ENCODE peak calls at places on chromosomes 6 and 20, in ten cellular contexts. O is cardiac fibroblast, B is neural progenitor cell, U is gastrocnemius medialis, T is right cardiac atrium, V is hepatocyte, G is GM06990, Z is A549, H is choroid plexus epithelial cell, W is aorta. F is an unnamed sample.

GRCh38 chr6:15987569-15987968 is 141.3 kb upstream of the MYLIP start:
- DNase-seq in W (no peak), Z (no peak), U (no peak), H (peak), G (no peak), V (peak), T (no peak), O (peak), B (no peak), F (no peak)

GRCh38 chr6:72894091-72894490 is 272.2 kb downstream of the KCNQ5 start:
- DNase-seq in O (no peak), U (no peak), B (no peak), T (no peak), Z (no peak), W (no peak), V (no peak), G (no peak), H (no peak), F (no peak)

GRCh38 chr20:11542645-11543044 is 375.0 kb upstream of the BTBD3 start:
- DNase-seq in H (no peak), B (no peak), G (no peak), T (no peak), O (no peak), V (no peak), W (no peak), Z (no peak), U (no peak), F (no peak)

GRCh38 chr20:50344232-50345071 is 153.8 kb downstream of the CEBPB start:
- DNase-seq in B (no peak), O (no peak), W (no peak), U (no peak), G (no peak), H (no peak), V (no peak), T (no peak), Z (no peak), F (no peak)

GRCh38 chr6:73505142-73505541 is 15.7 kb downstream of the EEF1A1 start:
- DNase-seq in W (no peak), Z (no peak), O (no peak), V (no peak), T (no peak), H (no peak), B (no peak), U (no peak), G (no peak), F (no peak)

GRCh38 chr6:34511923-34512737 is 44.0 kb downstream of the SPDEF start:
- DNase-seq in U (no peak), W (no peak), B (no peak), H (no peak), Z (no peak), G (no peak), T (no peak), V (no peak), O (no peak), F (no peak)

GRCh38 chr20:57392512-57393271 is 1.5 kb downstream of the RBM38 start:
- DNase-seq in U (peak), H (no peak), G (peak), V (no peak), O (no peak), B (no peak), W (peak), Z (no peak), T (peak), F (no peak)

GRCh38 chr6:71721642-71722041 is 164.7 kb upstream of the RIMS1 start:
- DNase-seq in B (no peak), U (peak), H (no peak), O (no peak), G (no peak), V (no peak), W (peak), T (no peak), Z (no peak), F (peak)

GRCh38 chr20:16100767-16101166 is 472.5 kb downstream of the KIF16B start:
- DNase-seq in G (no peak), V (no peak), Z (no peak), W (no peak), U (no peak), H (no peak), O (no peak), B (no peak), T (no peak), F (no peak)

GRCh38 chr20:43492101-43492500 is 15.4 kb upstream of the L3MBTL1 start:
- DNase-seq in Z (no peak), O (no peak), W (no peak), H (no peak), V (no peak), T (no peak), G (peak), U (no peak), B (no peak), F (no peak)

GRCh38 chr20:17680128-17680835 is 1.8 kb downstream of the RRBP1 start:
- DNase-seq in G (peak), H (peak), Z (peak), V (peak), W (peak), T (peak), O (peak), U (peak), B (peak), F (peak)

GRCh38 chr20:10522328-10522727 is 87.2 kb downstream of the SLX4IP start:
- DNase-seq in H (peak), Z (no peak), G (no peak), B (no peak), V (no peak), W (no peak), O (no peak), T (no peak), U (no peak), F (no peak)

GRCh38 chr6:28896505-28897392 is 27.0 kb downstream of the TRIM27 start:
- DNase-seq in V (peak), T (peak), W (peak), U (peak), O (peak), Z (peak), G (peak), B (peak), H (peak), F (peak)

GRCh38 chr6:49550413-49551125 is at the start of gene C6orf141:
- DNase-seq in T (peak), W (no peak), B (peak), G (peak), H (peak), Z (peak), U (no peak), O (no peak), V (peak), F (peak)

GRCh38 chr6:159929819-159930218 is 39.0 kb downstream of the MAS1 start:
- DNase-seq in V (peak), O (no peak), W (no peak), G (peak), T (no peak), B (no peak), Z (no peak), H (peak), U (no peak), F (no peak)

GRCh38 chr20:61953037-61953788 is 112.5 kb downstream of the TAF4 start:
- DNase-seq in T (no peak), H (no peak), V (no peak), Z (no peak), O (no peak), W (no peak), U (peak), G (no peak), B (no peak), F (no peak)

GRCh38 chr6:116779569-116780164 is 14.1 kb upstream of the FAM162B start:
- DNase-seq in H (peak), B (peak), Z (peak), U (no peak), T (no peak), G (no peak), W (no peak), O (peak), V (peak), F (peak)

GRCh38 chr6:34246563-34247391 is 2.0 kb downstream of the SMIM29 start:
- DNase-seq in U (peak), O (peak), H (peak), T (peak), W (no peak), G (peak), B (peak), Z (no peak), V (peak), F (peak)

GRCh38 chr20:38946836-38947235 is 15.3 kb upstream of the DHX35 start:
- DNase-seq in U (no peak), Z (no peak), T (no peak), O (no peak), V (no peak), G (no peak), W (no peak), B (no peak), H (no peak), F (no peak)

GRCh38 chr6:11514672-11515071 is 22.9 kb upstream of the TMEM170B start:
- DNase-seq in T (no peak), V (no peak), H (no peak), B (no peak), U (no peak), G (peak), Z (no peak), O (no peak), W (no peak), F (no peak)

GRCh38 chr6:113352029-113352801 is 504.9 kb upstream of the MARCKS start:
- DNase-seq in V (peak), U (no peak), O (peak), W (no peak), G (no peak), H (peak), B (peak), Z (peak), T (no peak), F (peak)

GRCh38 chr6:54050750-54051149 is 60.5 kb upstream of the MLIP start:
- DNase-seq in O (no peak), V (no peak), G (no peak), U (no peak), W (no peak), H (peak), Z (no peak), B (peak), T (no peak), F (no peak)

GRCh38 chr6:132464538-132465256 is 48.2 kb downstream of the STX7 start:
- DNase-seq in T (no peak), U (no peak), Z (no peak), O (no peak), G (no peak), W (no peak), H (peak), B (no peak), V (peak), F (no peak)

GRCh38 chr20:32539063-32539816 is 45.9 kb downstream of the NOL4L start:
- DNase-seq in V (no peak), B (no peak), O (no peak), Z (no peak), H (no peak), W (peak), T (no peak), U (no peak), G (no peak), F (no peak)

GRCh38 chr6:43495409-43495941 is 14.7 kb downstream of the LRRC73 start:
- DNase-seq in B (no peak), T (no peak), W (no peak), V (no peak), Z (no peak), H (no peak), U (no peak), G (no peak), O (no peak), F (peak)

GRCh38 chr20:32585011-32585518 is at the start of gene NOL4L:
- DNase-seq in T (peak), H (peak), G (peak), Z (no peak), B (peak), U (no peak), O (peak), V (peak), W (no peak), F (peak)

GRCh38 chr6:18307006-18307405 is 42.7 kb upstream of the DEK start:
- DNase-seq in G (no peak), U (no peak), Z (no peak), B (no peak), O (peak), V (no peak), H (peak), W (no peak), T (no peak), F (no peak)

GRCh38 chr6:164013480-164014208 is 599.1 kb downstream of the QKI start:
- DNase-seq in G (no peak), W (no peak), B (no peak), Z (no peak), H (no peak), U (no peak), O (peak), V (peak), T (no peak), F (no peak)

GRCh38 chr6:54135665-54136370 is 24.6 kb downstream of the MLIP start:
- DNase-seq in O (peak), B (no peak), Z (no peak), W (no peak), V (peak), U (no peak), H (peak), G (no peak), T (no peak), F (peak)

GRCh38 chr6:226516-227073 is 65.7 kb upstream of the DUSP22 start:
- DNase-seq in W (no peak), G (peak), B (no peak), Z (no peak), V (no peak), H (no peak), T (no peak), U (no peak), O (no peak), F (no peak)

GRCh38 chr6:53199156-53199555 is 50.5 kb upstream of the GCM1 start:
- DNase-seq in O (no peak), W (no peak), T (no peak), U (no peak), B (no peak), Z (no peak), H (no peak), V (no peak), G (peak), F (no peak)

GRCh38 chr6:36099872-36100483 is 30.3 kb upstream of the MAPK13 start:
- DNase-seq in W (no peak), T (no peak), H (no peak), B (no peak), O (peak), G (no peak), V (no peak), U (no peak), Z (no peak), F (no peak)

GRCh38 chr6:33776764-33777163 is 12.2 kb downstream of the LEMD2 start:
- DNase-seq in T (no peak), G (no peak), O (no peak), B (no peak), Z (no peak), V (no peak), W (no peak), U (no peak), H (no peak), F (no peak)

GRCh38 chr20:17655286-17655651 is 26.8 kb downstream of the RRBP1 start:
- DNase-seq in G (no peak), V (no peak), H (peak), Z (no peak), U (no peak), T (no peak), W (no peak), B (no peak), O (peak), F (no peak)

DNA sequence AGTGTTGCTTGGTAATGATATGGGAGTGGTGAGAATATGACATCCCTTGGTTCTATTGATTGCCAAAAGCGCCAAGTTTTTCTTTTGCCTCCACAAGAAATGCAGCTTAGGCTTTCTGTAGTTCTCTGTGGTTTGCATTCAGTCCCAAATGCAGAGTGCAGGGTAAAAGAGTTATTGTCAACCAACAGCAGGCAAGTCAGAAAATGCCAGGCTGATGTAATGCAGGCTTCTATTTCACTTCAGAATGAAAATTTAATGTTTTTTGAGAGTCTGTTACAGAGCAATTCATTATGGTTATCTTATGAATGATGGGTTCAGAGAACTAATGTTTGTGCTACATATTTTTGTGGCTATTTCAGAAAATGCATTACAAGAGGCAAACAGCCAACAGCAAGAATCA is 293.4 kb downstream of the CENPW start:
- DNase-seq in U (no peak), V (no peak), O (no peak), G (no peak), T (no peak), B (no peak), H (no peak), Z (no peak), W (no peak), F (peak)
- H3K4me3 ChIP-seq in U (no peak), V (no peak), O (no peak), G (no peak), T (no peak), B (no peak), H (no peak), Z (no peak), W (no peak), F (no peak)

GRCh38 chr6:7050911-7051779 is 56.6 kb upstream of the RREB1 start:
- DNase-seq in O (peak), U (peak), B (peak), T (peak), Z (no peak), G (peak), H (peak), V (peak), W (peak), F (peak)

GRCh38 chr6:7048859-7049258 is 58.9 kb upstream of the RREB1 start:
- DNase-seq in W (no peak), U (no peak), B (no peak), H (no peak), Z (no peak), T (no peak), V (no peak), G (no peak), O (no peak), F (no peak)

GRCh38 chr6:7051780-7052440 is 55.9 kb upstream of the RREB1 start:
- DNase-seq in B (peak), T (peak), U (peak), O (peak), H (peak), Z (no peak), G (peak), V (peak), W (peak), F (peak)

GRCh38 chr6:7047966-7048365 is 59.8 kb upstream of the RREB1 start:
- DNase-seq in H (peak), Z (no peak), V (peak), T (no peak), O (peak), U (no peak), G (no peak), W (no peak), B (no peak), F (peak)

GRCh38 chr6:7050099-7050498 is 57.7 kb upstream of the RREB1 start:
- DNase-seq in W (no peak), B (no peak), G (no peak), O (no peak), V (no peak), T (no peak), H (no peak), Z (no peak), U (no peak), F (no peak)
- H3K4me3 ChIP-seq in W (no peak), B (no peak), G (no peak), O (no peak), V (no peak), T (no peak), H (no peak), Z (no peak), U (no peak), F (no peak)

DNA sequence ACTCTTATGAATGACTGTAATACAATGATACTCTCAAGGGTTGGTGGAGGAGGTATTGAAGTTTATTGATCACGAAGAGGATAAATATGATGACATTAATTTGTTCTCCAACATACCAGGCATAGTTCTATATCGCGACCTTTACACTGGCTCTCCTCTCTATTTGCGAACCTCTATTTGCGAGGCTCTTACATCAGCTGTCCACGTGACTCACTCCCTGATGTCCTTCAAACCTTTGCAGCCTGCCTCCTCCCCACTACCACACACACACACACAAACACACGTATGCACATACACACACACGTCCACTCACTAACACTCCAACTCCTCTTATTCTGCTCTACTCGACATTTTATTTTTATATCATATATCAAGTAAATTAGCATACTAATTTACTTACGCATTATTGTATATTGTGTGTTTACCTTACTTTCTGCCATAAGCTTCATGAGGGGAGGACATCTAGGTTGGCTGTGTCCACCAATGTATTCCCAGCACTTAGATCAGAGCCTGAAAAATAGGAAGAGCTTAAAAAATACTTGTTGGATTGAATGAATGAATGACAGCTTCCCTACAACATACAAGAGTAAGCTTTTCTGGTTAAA is 53.3 kb upstream of the TNFRSF21 start:
- DNase-seq in G (no peak), W (no peak), T (no peak), Z (no peak), B (no peak), O (no peak), V (peak), U (no peak), H (no peak), F (no peak)
- H3K4me3 ChIP-seq in G (no peak), W (no peak), T (no peak), Z (no peak), B (no peak), O (no peak), V (no peak), U (no peak), H (no peak), F (no peak)

DNA sequence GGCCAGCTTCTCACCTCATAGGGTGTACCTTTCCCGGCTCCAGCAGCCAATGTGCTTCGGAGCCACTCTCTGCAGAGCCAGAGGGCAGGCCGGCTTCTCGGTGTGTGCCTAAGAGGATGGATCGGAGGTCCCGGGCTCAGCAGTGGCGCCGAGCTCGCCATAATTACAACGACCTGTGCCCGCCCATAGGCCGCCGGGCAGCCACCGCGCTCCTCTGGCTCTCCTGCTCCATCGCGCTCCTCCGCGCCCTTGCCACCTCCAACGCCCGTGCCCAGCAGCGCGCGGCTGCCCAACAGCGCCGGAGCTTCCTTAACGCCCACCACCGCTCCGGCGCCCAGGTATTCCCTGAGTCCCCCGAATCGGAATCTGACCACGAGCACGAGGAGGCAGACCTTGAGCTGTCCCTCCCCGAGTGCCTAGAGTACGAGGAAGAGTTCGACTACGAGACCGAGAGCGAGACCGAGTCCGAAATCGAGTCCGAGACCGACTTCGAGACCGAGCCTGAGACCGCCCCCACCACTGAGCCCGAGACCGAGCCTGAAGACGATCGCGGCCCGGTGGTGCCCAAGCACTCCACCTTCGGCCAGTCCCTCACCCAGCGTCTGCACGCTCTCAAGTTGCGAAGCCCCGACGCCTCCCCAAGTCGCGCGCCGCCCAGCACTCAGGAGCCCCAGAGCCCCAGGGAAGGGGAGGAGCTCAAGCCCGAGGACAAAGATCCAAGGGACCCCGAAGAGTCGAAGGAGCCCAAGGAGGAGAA is 10.5 kb downstream of the GNAS-AS1 start:
- DNase-seq in B (peak), U (no peak), O (no peak), G (no peak), T (no peak), W (no peak), V (no peak), H (no peak), Z (no peak), F (no peak)
- H3K4me3 ChIP-seq in B (peak), U (peak), O (no peak), G (no peak), T (no peak), W (no peak), V (no peak), H (no peak), Z (peak), F (no peak)

GRCh38 chr6:26607434-26608230 is 10.9 kb downstream of the ABT1 start:
- DNase-seq in O (peak), B (peak), V (peak), W (no peak), T (no peak), G (peak), H (peak), U (no peak), Z (peak), F (peak)
- H3K4me3 ChIP-seq in O (no peak), B (no peak), V (no peak), W (peak), T (peak), G (peak), H (peak), U (no peak), Z (peak), F (no peak)

F was measured in fibroblast of mammary gland.